ENCODE peak calls at places on chromosomes 11 and 22, in eight cellular contexts. A is occipital lobe; H is H7; M is Daoy; W is mesendoderm; B is stimulated activated CD8-positive, alpha-beta memory T cell treated with anti-CD3 and anti-CD28 coated beads, Interleukin-12 subunit alpha, Interleukin-12 subunit beta, amount 100 ng/mL, for 4 hours; L is AML-193; J is left cardiac atrium. D is an unnamed sample.
A peak's percentile ranks its signal among the peaks of the same experiment; 100 is the strongest.

GRCh38 chr22:24810043-24810749 is 4.2 kb downstream of the SGSM1 start:
- DNase-seq in J (no peak), W (peak; percentile 71), H (peak; percentile 53), A (peak; percentile 67), M (peak; percentile 64), L (no peak), B (no peak), D (peak; percentile 66)

GRCh38 chr11:123357990-123358827 is 71.9 kb upstream of the GRAMD1B start:
- DNase-seq in L (no peak), H (peak; percentile 77), M (peak; percentile 17), J (no peak), W (peak; percentile 57), B (no peak), A (no peak), D (peak; percentile 64)

GRCh38 chr11:122902951-122903350 is 20.4 kb downstream of the JHY start:
- DNase-seq in J (no peak), L (no peak), H (no peak), W (no peak), B (no peak), M (no peak), A (no peak), D (no peak)

GRCh38 chr22:25395468-25395867 is 169.0 kb upstream of the GRK3 start:
- DNase-seq in M (no peak), A (no peak), J (no peak), L (no peak), W (no peak), B (no peak), H (peak; percentile 38), D (no peak)

GRCh38 chr11:44104472-44105294 is 9.2 kb downstream of the EXT2 start:
- DNase-seq in H (peak; percentile 33), W (peak; percentile 71), B (no peak), A (no peak), L (no peak), J (no peak), M (no peak), D (peak; percentile 70)

GRCh38 chr11:2214527-2215229 is 43.1 kb upstream of the TH start:
- DNase-seq in J (no peak), L (no peak), W (no peak), M (no peak), H (peak; percentile 56), A (no peak), B (no peak), D (no peak)

GRCh38 chr11:113896156-113896879 is 8.3 kb upstream of the HTR3B start:
- DNase-seq in W (peak; percentile 56), J (peak; percentile 35), L (peak; percentile 30), H (no peak), B (no peak), M (peak; percentile 37), A (peak; percentile 34), D (peak; percentile 77)

GRCh38 chr11:133082851-133083488 is 449.3 kb downstream of the OPCML start:
- DNase-seq in J (peak; percentile 73), W (peak; percentile 74), M (peak; percentile 80), L (no peak), H (peak; percentile 96), A (peak; percentile 46), B (no peak), D (peak; percentile 83)

GRCh38 chr11:90639687-90640086 is 416.8 kb upstream of the CHORDC1 start:
- DNase-seq in J (no peak), A (no peak), B (no peak), W (peak; percentile 20), H (no peak), M (no peak), L (no peak), D (peak; percentile 38)

GRCh38 chr11:74354036-74354435 is 42.6 kb upstream of the P4HA3 start:
- DNase-seq in L (no peak), A (no peak), H (no peak), W (no peak), B (no peak), J (no peak), M (no peak), D (no peak)

GRCh38 chr11:112226062-112226921 is at the start of gene PTS:
- DNase-seq in L (peak; percentile 80), B (peak; percentile 77), M (peak; percentile 94), A (peak; percentile 80), J (peak; percentile 92), H (peak; percentile 95), W (peak; percentile 91), D (peak; percentile 91)